ENCODE peak calls at places on chromosomes 16 and 17, in seven cellular contexts. F, H, E, P, W, J and V are unnamed samples.

GRCh38 chr17:4074831-4075495 is 67.9 kb downstream of the ZZEF1 start:
- DNase-seq in F (no peak), H (peak), E (peak), P (peak), W (peak), J (peak), V (peak)

GRCh38 chr16:74462361-74462760 is 41.1 kb upstream of the CLEC18B start:
- DNase-seq in F (no peak), H (no peak), E (no peak), P (peak), W (no peak), J (no peak), V (no peak)

GRCh38 chr17:42617956-42618431 is 8.5 kb downstream of the TUBG1 start:
- DNase-seq in F (no peak), H (no peak), E (no peak), P (no peak), W (no peak), J (no peak), V (no peak)

GRCh38 chr16:58127033-58127556 is 2.1 kb downstream of the CFAP20 start:
- DNase-seq in F (no peak), H (peak), E (no peak), P (peak), W (peak), J (peak), V (peak)

GRCh38 chr16:30896203-30896889 is at the start of gene CTF1:
- DNase-seq in F (no peak), H (peak), E (no peak), P (peak), W (peak), J (peak), V (peak)

GRCh38 chr16:12625068-12625467 is 178.6 kb downstream of the CPPED1 start:
- DNase-seq in F (no peak), H (no peak), E (no peak), P (no peak), W (no peak), J (no peak), V (no peak)

GRCh38 chr17:32508926-32509325 is 22.1 kb downstream of the CDK5R1 start:
- DNase-seq in F (no peak), H (no peak), E (no peak), P (no peak), W (no peak), J (no peak), V (no peak)

GRCh38 chr16:64878964-64879363 is 242.9 kb downstream of the CDH11 start:
- DNase-seq in F (no peak), H (no peak), E (no peak), P (no peak), W (no peak), J (no peak), V (no peak)

GRCh38 chr17:67801626-67802175 is 23.6 kb upstream of the BPTF start:
- DNase-seq in F (no peak), H (no peak), E (no peak), P (no peak), W (no peak), J (no peak), V (no peak)

GRCh38 chr17:2084766-2085647 is 30.1 kb downstream of the HIC1 start:
- DNase-seq in F (no peak), H (peak), E (no peak), P (peak), W (peak), J (peak), V (peak)